ENCODE peak calls at places on chromosomes 3 and 15, in seven cellular contexts. D is esophagus squamous epithelium; F is choroid plexus epithelial cell; I is NCI-H2029; G is amygdala; V is amniotic stem cell; Q is activated CD4-positive, alpha-beta T cell treated with anti-CD3 and anti-CD28 coated beads for 1 hour. Z is an unnamed sample.

GRCh38 chr15:75455424-75455981 is 4.0 kb upstream of the SIN3A start:
- DNase-seq in V (peak; percentile 73), D (peak; percentile 39), G (peak; percentile 73), F (peak; percentile 84), Q (peak; percentile 78), I (peak; percentile 16), Z (peak; percentile 96)

GRCh38 chr3:52093751-52094525 is 37.6 kb upstream of the DUSP7 start:
- DNase-seq in I (no peak), D (no peak), G (no peak), F (peak; percentile 80), V (peak; percentile 14), Q (no peak), Z (no peak)

GRCh38 chr3:132399054-132399929 is 18.0 kb upstream of the DNAJC13 start:
- DNase-seq in I (no peak), D (no peak), F (peak; percentile 82), G (no peak), Q (no peak), V (peak; percentile 22), Z (no peak)

GRCh38 chr3:156483426-156483825 is 71.5 kb downstream of the SSR3 start:
- DNase-seq in G (no peak), I (no peak), Q (no peak), D (no peak), F (peak; percentile 90), V (peak; percentile 43), Z (no peak)

GRCh38 chr15:100951965-100952364 is 32.8 kb downstream of the LRRK1 start:
- DNase-seq in Q (no peak), V (no peak), F (no peak), I (no peak), G (no peak), D (no peak), Z (no peak)

GRCh38 chr3:150469931-150470740 is 62.0 kb downstream of the TSC22D2 start:
- DNase-seq in F (peak; percentile 42), D (no peak), G (no peak), V (peak; percentile 9), I (peak; percentile 19), Q (no peak), Z (no peak)

GRCh38 chr3:134333522-134334181 is 40.6 kb downstream of the AMOTL2 start:
- DNase-seq in I (no peak), D (no peak), G (no peak), F (peak; percentile 80), Q (no peak), V (peak; percentile 58), Z (no peak)

GRCh38 chr15:91508633-91509032 is 344.9 kb upstream of the SLCO3A1 start:
- DNase-seq in D (no peak), V (no peak), Q (no peak), I (no peak), F (no peak), G (no peak), Z (no peak)

GRCh38 chr15:96268421-96269204 is 61.9 kb upstream of the NR2F2 start:
- DNase-seq in D (no peak), V (no peak), I (no peak), G (no peak), F (peak; percentile 77), Q (no peak), Z (no peak)

GRCh38 chr3:77462951-77463350 is 423.1 kb downstream of the ROBO2 start:
- DNase-seq in F (no peak), G (no peak), I (no peak), D (no peak), V (no peak), Q (no peak), Z (no peak)

GRCh38 chr15:39172380-39173281 is 408.2 kb upstream of the THBS1 start:
- DNase-seq in Q (no peak), G (peak; percentile 10), V (no peak), I (no peak), D (no peak), F (peak; percentile 80), Z (no peak)

GRCh38 chr15:101455291-101455916 is 34.1 kb downstream of the PCSK6 start:
- DNase-seq in Q (no peak), D (no peak), I (no peak), V (no peak), F (no peak), G (peak; percentile 40), Z (no peak)

GRCh38 chr3:150745832-150746231 is 17.1 kb downstream of the SIAH2 start:
- DNase-seq in Q (no peak), G (no peak), F (no peak), V (no peak), I (no peak), D (no peak), Z (no peak)

GRCh38 chr3:8557298-8557697 is 55.7 kb downstream of the LMCD1 start:
- DNase-seq in Q (no peak), F (no peak), I (peak; percentile 91), D (no peak), V (no peak), G (no peak), Z (no peak)

GRCh38 chr3:135263331-135263730 is 468.3 kb downstream of the EPHB1 start:
- DNase-seq in D (no peak), G (no peak), F (no peak), Q (no peak), I (no peak), V (no peak), Z (no peak)

GRCh38 chr3:71753716-71754609 is at the start of gene GPR27:
- DNase-seq in Q (no peak), F (peak; percentile 35), V (no peak), I (no peak), G (no peak), D (no peak), Z (no peak)

GRCh38 chr3:62365311-62366092 is 7.8 kb downstream of the FEZF2 start:
- DNase-seq in D (no peak), G (no peak), V (no peak), Q (no peak), I (no peak), F (no peak), Z (no peak)

GRCh38 chr3:38455639-38456430 is 2.1 kb downstream of the ACVR2B start:
- DNase-seq in G (no peak), V (no peak), I (no peak), Q (no peak), F (peak; percentile 60), D (no peak), Z (no peak)

GRCh38 chr3:98406034-98406433 is 15.6 kb downstream of the OR5K3 start:
- DNase-seq in V (no peak), Q (no peak), G (no peak), I (no peak), D (no peak), F (no peak), Z (no peak)

GRCh38 chr15:71747128-71748083 is 62.9 kb upstream of the NR2E3 start:
- DNase-seq in F (peak; percentile 88), V (peak; percentile 4), Q (no peak), D (no peak), G (no peak), I (no peak), Z (no peak)

GRCh38 chr3:85148056-85148455 is 189.3 kb downstream of the CADM2 start:
- DNase-seq in F (no peak), V (no peak), I (peak; percentile 36), Q (no peak), G (no peak), D (no peak), Z (no peak)

GRCh38 chr3:16511561-16512434 is 1.7 kb downstream of the RFTN1 start:
- DNase-seq in I (peak; percentile 88), D (peak; percentile 24), F (peak; percentile 89), Q (peak; percentile 57), G (no peak), V (no peak), Z (peak; percentile 57)